ENCODE peak calls at places on chromosomes 1 and 21, in six cellular contexts. U, F, E, A, B and O are unnamed samples. For H3K27me3, the result is how much of the 10 kb centered on the place peaks cover.

GRCh38 chr1:116508090-116508983 is 62.5 kb downstream of the CD58 start:
- DNase-seq in U (no peak), A (no peak), F (no peak), E (no peak), B (no peak), O (no peak)

GRCh38 chr1:103220503-103221095 is 112.3 kb upstream of the COL11A1 start:
- DNase-seq in F (no peak), U (peak), B (no peak), A (no peak), E (no peak), O (no peak)

GRCh38 chr1:197776348-197777082 is 1.2 kb upstream of the DENND1B start:
- DNase-seq in U (peak), E (peak), B (no peak), A (peak), F (peak), O (no peak)

GRCh38 chr1:206128192-206128591 is 11.0 kb upstream of the AVPR1B start:
- DNase-seq in F (no peak), B (no peak), U (no peak), E (no peak), A (no peak), O (no peak)

GRCh38 chr1:17494114-17494729 is 45.3 kb upstream of the ARHGEF10L start:
- DNase-seq in U (peak), F (peak), A (peak), B (peak), E (peak), O (peak)

GRCh38 chr1:68164970-68165369 is 67.4 kb downstream of the WLS start:
- DNase-seq in U (no peak), B (no peak), A (no peak), E (no peak), F (no peak), O (no peak)

GRCh38 chr1:246836169-246836568 is 95.6 kb downstream of the AHCTF1 start:
- DNase-seq in B (no peak), U (peak), A (no peak), E (no peak), F (no peak), O (no peak)

GRCh38 chr1:153023109-153023508 is 7.9 kb upstream of the SPRR1B start:
- DNase-seq in F (no peak), A (no peak), E (no peak), U (no peak), B (no peak), O (no peak)

GRCh38 chr1:221317537-221317936 is 424.4 kb downstream of the DUSP10 start:
- DNase-seq in F (no peak), B (no peak), U (no peak), E (no peak), A (no peak), O (no peak)

GRCh38 chr1:187626056-187626455 is 797.3 kb downstream of the PLA2G4A start:
- DNase-seq in F (no peak), E (no peak), U (no peak), B (no peak), A (no peak), O (no peak)

GRCh38 chr1:31811605-31812004 is 4.2 kb downstream of the SPOCD1 start:
- DNase-seq in B (no peak), U (peak), E (no peak), F (no peak), A (no peak), O (peak)

GRCh38 chr1:14441302-14441741 is 157.2 kb upstream of the KAZN start:
- DNase-seq in E (no peak), F (no peak), B (peak), A (no peak), U (peak), O (no peak)

GRCh38 chr1:30525980-30526651 is 197.3 kb downstream of the MATN1 start:
- DNase-seq in A (no peak), E (no peak), F (no peak), U (peak), B (peak), O (no peak)

GRCh38 chr1:1079408-1080121 is 5.5 kb upstream of the RNF223 start:
- DNase-seq in F (peak), U (peak), E (peak), B (peak), A (peak), O (peak)

GRCh38 chr1:24920155-24920925 is 9.7 kb downstream of the RUNX3 start:
- DNase-seq in E (no peak), U (peak), F (no peak), B (no peak), A (no peak), O (no peak)

GRCh38 chr21:26443867-26444266 is 129.2 kb downstream of the CYYR1 start:
- DNase-seq in A (no peak), E (no peak), U (peak), B (no peak), F (no peak), O (no peak)

GRCh38 chr1:206551985-206552325 is 44.6 kb downstream of the RASSF5 start:
- DNase-seq in E (peak), F (peak), A (peak), U (no peak), B (no peak), O (no peak)

GRCh38 chr1:158509471-158510161 is 37.6 kb downstream of the OR10R2 start:
- DNase-seq in B (no peak), E (no peak), U (peak), A (no peak), F (no peak), O (peak)

GRCh38 chr1:20725189-20726106 is 7.1 kb downstream of the SH2D5 start:
- DNase-seq in F (no peak), A (no peak), B (peak), U (peak), E (no peak), O (no peak)

GRCh38 chr1:16151200-16151708 is 4.6 kb downstream of the EPHA2 start:
- DNase-seq in A (no peak), U (peak), B (no peak), F (no peak), E (no peak), O (peak)

GRCh38 chr1:228268891-228269285 is 61.0 kb downstream of the OBSCN start:
- DNase-seq in B (no peak), E (peak), F (no peak), A (no peak), U (no peak), O (peak)

GRCh38 chr1:11157867-11158266 is 31.3 kb upstream of the ANGPTL7 start:
- DNase-seq in U (peak), E (no peak), A (no peak), B (no peak), F (no peak), O (peak)

GRCh38 chr1:11156441-11156840 is 32.7 kb upstream of the ANGPTL7 start:
- DNase-seq in A (no peak), B (no peak), E (no peak), F (no peak), U (no peak), O (no peak)

GRCh38 chr1:11157394-11157793 is 31.8 kb upstream of the ANGPTL7 start:
- DNase-seq in E (no peak), F (no peak), U (peak), A (no peak), B (no peak), O (no peak)

GRCh38 chr1:11158291-11158690 is 30.9 kb upstream of the ANGPTL7 start:
- DNase-seq in F (no peak), E (no peak), A (no peak), B (no peak), U (peak), O (no peak)

GRCh38 chr1:11156958-11157357 is 32.2 kb upstream of the ANGPTL7 start:
- DNase-seq in F (no peak), E (no peak), A (no peak), B (no peak), U (no peak), O (no peak)
- H3K27ac ChIP-seq in F (no peak), E (peak), A (no peak), B (no peak), U (peak), O (peak)

GRCh38 chr1:156496211-156496761 is 4.3 kb downstream of the MEF2D start:
- DNase-seq in A (no peak), U (peak), F (no peak), B (peak), E (peak), O (no peak)
- H3K4me3 ChIP-seq in A (no peak), U (peak), F (peak), B (peak), E (no peak), O (no peak)

DNA sequence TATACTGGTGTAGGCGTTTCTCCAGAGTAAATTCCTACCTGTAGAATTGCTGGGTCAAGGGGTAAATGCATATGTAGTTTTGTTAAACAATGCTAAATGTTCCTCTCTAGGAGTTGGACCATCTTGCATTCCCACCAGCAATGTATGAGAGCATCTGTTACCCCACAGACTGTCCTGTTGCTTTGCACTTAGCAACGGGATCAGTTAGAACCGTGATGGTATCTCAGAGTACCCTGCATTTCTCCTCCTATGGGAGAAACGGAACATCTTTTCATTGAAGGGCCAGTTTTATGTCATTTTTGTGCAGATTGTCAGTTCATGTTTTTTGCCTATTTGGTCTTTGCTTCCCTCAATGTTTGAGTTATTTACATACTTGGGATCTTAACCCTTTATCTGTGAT is 18.0 kb upstream of the RIPPLY3 start:
- DNase-seq in A (no peak), U (no peak), B (no peak), E (no peak), F (no peak), O (no peak)
- H3K27me3 ChIP-seq in A (under half), U (under half), B (under half), E (under half), F (under half), O (under half)

DNA sequence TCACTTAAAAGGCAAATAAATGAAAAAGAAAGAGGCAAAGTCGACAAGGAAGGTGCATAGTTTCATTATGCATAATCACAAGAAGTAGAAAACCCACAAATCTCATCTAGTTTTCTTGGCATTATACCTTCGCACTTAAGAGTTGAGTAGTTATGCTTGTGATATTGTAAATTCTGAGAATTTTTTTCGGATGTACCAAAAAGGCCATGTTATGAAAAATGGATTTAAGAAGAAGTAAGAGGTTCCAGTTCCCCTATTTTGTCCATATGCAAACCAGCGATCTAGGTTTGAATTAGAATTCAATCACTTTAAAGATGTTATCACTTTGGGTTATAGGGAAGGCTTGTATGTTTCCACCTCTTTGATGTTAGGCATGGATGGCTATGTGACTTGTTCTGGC is 7.9 kb upstream of the ERICH3 start:
- DNase-seq in B (no peak), A (no peak), F (no peak), E (no peak), U (no peak), O (no peak)
- H3K27ac ChIP-seq in B (no peak), A (no peak), F (no peak), E (no peak), U (no peak), O (no peak)

DNA sequence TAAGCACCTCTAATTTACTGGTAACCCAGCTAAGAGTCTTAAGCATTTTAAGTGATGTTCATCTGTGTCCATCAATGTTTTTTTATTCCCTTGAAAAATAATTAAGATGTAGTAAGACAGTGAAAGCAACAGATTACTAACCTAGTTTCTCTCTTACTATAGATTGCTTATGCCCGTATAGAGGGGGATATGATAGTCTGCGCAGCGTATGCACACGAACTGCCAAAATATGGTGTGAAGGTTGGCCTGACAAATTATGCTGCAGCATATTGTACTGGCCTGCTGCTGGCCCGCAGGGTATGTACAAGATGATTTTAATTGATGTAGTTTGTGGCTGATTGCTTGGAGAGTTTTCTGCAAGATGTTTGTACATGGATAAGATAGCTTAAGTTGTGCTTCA is 2.8 kb downstream of the RPL5 start:
- DNase-seq in E (no peak), B (no peak), A (no peak), U (no peak), F (no peak), O (no peak)
- H3K4me3 ChIP-seq in E (no peak), B (no peak), A (no peak), U (peak), F (no peak), O (no peak)

DNA sequence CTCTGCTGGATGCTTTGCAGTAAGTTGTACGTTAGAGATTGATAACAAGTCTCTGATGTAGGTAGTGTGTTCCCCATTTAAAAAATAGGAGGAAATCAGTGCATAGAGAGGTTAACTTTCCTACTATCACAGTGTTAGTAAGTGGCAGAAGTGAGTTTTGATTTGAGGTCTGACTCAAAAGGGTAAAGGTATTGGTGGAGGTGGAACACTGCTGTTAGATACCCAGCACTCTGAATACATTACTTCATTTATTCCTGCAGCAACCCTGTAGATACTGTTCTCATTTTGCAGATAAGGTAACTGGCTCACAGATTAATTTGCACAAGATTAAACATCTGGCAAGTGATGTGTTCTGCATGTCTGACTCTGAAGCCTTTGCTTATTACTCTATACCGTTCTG is 3.1 kb downstream of the CAMSAP2 start:
- DNase-seq in B (no peak), F (no peak), U (peak), A (no peak), E (no peak), O (no peak)
- H3K27me3 ChIP-seq in B (under half), F (under half), U (under half), A (under half), E (under half), O (under half)

GRCh38 chr1:56540467-56540866 is 38.9 kb downstream of the PLPP3 start:
- DNase-seq in E (no peak), B (no peak), F (no peak), A (no peak), U (no peak), O (no peak)
- H3K27ac ChIP-seq in E (no peak), B (no peak), F (no peak), A (no peak), U (no peak), O (no peak)